ENCODE peak calls at places on chromosomes 3 and 15, in six cellular contexts. Q is left ventricle myocardium superior, L is heart left ventricle, H is mesothelial cell of epicardium, K is sigmoid colon, F is heart right ventricle. R is an unnamed sample.

GRCh38 chr3:101643861-101644613 is 32.9 kb downstream of the ZBTB11 start:
- DNase-seq in Q (no peak), L (no peak), H (no peak), K (no peak), F (no peak), R (no peak)

GRCh38 chr3:177195941-177196472 is 1.3 kb downstream of the TBL1XR1 start:
- DNase-seq in Q (no peak), L (peak; percentile 17), H (no peak), K (no peak), F (peak; percentile 11), R (no peak)

GRCh38 chr3:178198329-178198728 is 337.9 kb upstream of the KCNMB2 start:
- DNase-seq in Q (no peak), L (no peak), H (no peak), K (no peak), F (no peak), R (no peak)

GRCh38 chr3:37991823-37992222 is 1.2 kb downstream of the VILL start:
- DNase-seq in Q (no peak), L (no peak), H (no peak), K (peak; percentile 52), F (no peak), R (peak; percentile 57)

GRCh38 chr3:185807455-185808068 is 17.3 kb downstream of the IGF2BP2 start:
- DNase-seq in Q (no peak), L (no peak), H (no peak), K (no peak), F (no peak), R (no peak)

GRCh38 chr3:161555367-161555766 is 58.8 kb downstream of the OTOL1 start:
- DNase-seq in Q (no peak), L (no peak), H (no peak), K (no peak), F (no peak), R (no peak)

GRCh38 chr3:64238971-64239667 is 13.9 kb upstream of the PRICKLE2 start:
- DNase-seq in Q (peak; percentile 83), L (peak; percentile 78), H (peak; percentile 74), K (peak; percentile 94), F (peak; percentile 76), R (peak; percentile 69)

GRCh38 chr3:168952551-168952950 is 711.0 kb downstream of the MECOM start:
- DNase-seq in Q (no peak), L (no peak), H (no peak), K (no peak), F (no peak), R (no peak)

GRCh38 chr3:33833408-33834116 is 35.1 kb downstream of the PDCD6IP start:
- DNase-seq in Q (no peak), L (no peak), H (no peak), K (no peak), F (no peak), R (no peak)

GRCh38 chr3:62559831-62560445 is 186.6 kb upstream of the FEZF2 start:
- DNase-seq in Q (no peak), L (no peak), H (no peak), K (no peak), F (no peak), R (no peak)

GRCh38 chr15:84112025-84112424 is 123.5 kb upstream of the GOLGA6L4 start:
- DNase-seq in Q (no peak), L (no peak), H (no peak), K (no peak), F (no peak), R (no peak)

GRCh38 chr3:43410575-43410974 is 124.2 kb downstream of the SNRK start:
- DNase-seq in Q (no peak), L (no peak), H (no peak), K (no peak), F (no peak), R (no peak)

GRCh38 chr3:153284282-153284938 is 122.4 kb downstream of the RAP2B start:
- DNase-seq in Q (no peak), L (peak; percentile 52), H (no peak), K (peak; percentile 83), F (peak; percentile 56), R (peak; percentile 68)

GRCh38 chr15:44545934-44546802 is 9.2 kb downstream of the EIF3J start:
- DNase-seq in Q (no peak), L (no peak), H (no peak), K (no peak), F (peak; percentile 18), R (no peak)

GRCh38 chr15:101469520-101470288 is 19.8 kb downstream of the PCSK6 start:
- DNase-seq in Q (peak; percentile 60), L (no peak), H (no peak), K (peak; percentile 52), F (no peak), R (no peak)

GRCh38 chr3:79517766-79518413 is 249.9 kb downstream of the ROBO1 start:
- DNase-seq in Q (no peak), L (no peak), H (no peak), K (no peak), F (no peak), R (no peak)

GRCh38 chr3:195441476-195441970 is 1.3 kb downstream of the ACAP2 start:
- DNase-seq in Q (no peak), L (no peak), H (no peak), K (no peak), F (no peak), R (no peak)

GRCh38 chr15:92958105-92958504 is 58.0 kb downstream of the CHD2 start:
- DNase-seq in Q (no peak), L (no peak), H (no peak), K (no peak), F (no peak), R (no peak)

GRCh38 chr15:76460871-76461270 is 124.3 kb downstream of the ISL2 start:
- DNase-seq in Q (no peak), L (no peak), H (no peak), K (no peak), F (no peak), R (no peak)

GRCh38 chr3:180466401-180467005 is 135.5 kb upstream of the TTC14 start:
- DNase-seq in Q (no peak), L (no peak), H (no peak), K (no peak), F (no peak), R (no peak)

GRCh38 chr3:14602804-14603644 is 48.5 kb upstream of the CCDC174 start:
- DNase-seq in Q (no peak), L (no peak), H (peak; percentile 44), K (no peak), F (no peak), R (no peak)

GRCh38 chr3:112376996-112377395 is 44.0 kb downstream of the CD200 start:
- DNase-seq in Q (no peak), L (no peak), H (no peak), K (no peak), F (no peak), R (no peak)

GRCh38 chr3:116905805-116906204 is 196.2 kb downstream of the TUSC7 start:
- DNase-seq in Q (no peak), L (no peak), H (no peak), K (no peak), F (no peak), R (no peak)

R was measured in upper lobe of right lung.